ENCODE peak calls at places on chromosome 12, in five cellular contexts. Y is foreskin keratinocyte, C is cardiac muscle cell, J is neural progenitor cell, K is colonic mucosa. U is an unnamed sample.

GRCh38 chr12:114863911-114864310 is 179.9 kb upstream of the TBX3 start:
- DNase-seq in Y (no peak), C (no peak), K (no peak), J (no peak), U (no peak)

GRCh38 chr12:125216720-125217119 is 151.5 kb downstream of the AACS start:
- DNase-seq in C (no peak), J (no peak), Y (no peak), K (no peak), U (no peak)

GRCh38 chr12:22812531-22812930 is 187.6 kb downstream of the ETNK1 start:
- DNase-seq in C (no peak), K (no peak), Y (peak; percentile 26), J (no peak), U (no peak)

GRCh38 chr12:100024974-100025555 is 40.3 kb upstream of the ANKS1B start:
- DNase-seq in C (no peak), Y (peak; percentile 3), J (no peak), K (no peak), U (no peak)

GRCh38 chr12:116540617-116541152 is 18.5 kb upstream of the MAP1LC3B2 start:
- DNase-seq in Y (no peak), C (no peak), J (no peak), K (no peak), U (no peak)

GRCh38 chr12:4041191-4041885 is 168.1 kb upstream of the PARP11 start:
- DNase-seq in K (peak; percentile 32), J (no peak), C (no peak), Y (peak; percentile 79), U (no peak)

GRCh38 chr12:70733385-70733784 is 96.2 kb upstream of the PTPRB start:
- DNase-seq in C (peak; percentile 76), K (peak; percentile 41), Y (peak; percentile 63), J (peak; percentile 73), U (peak; percentile 73)

GRCh38 chr12:31965090-31965489 is 5.9 kb downstream of the RESF1 start:
- DNase-seq in K (no peak), C (no peak), J (no peak), Y (no peak), U (no peak)

GRCh38 chr12:56013482-56013881 is 7.4 kb upstream of the IKZF4 start:
- DNase-seq in C (no peak), Y (no peak), K (peak; percentile 41), J (no peak), U (no peak)

GRCh38 chr12:32895688-32896437 is 714 bp downstream of the PKP2 start:
- DNase-seq in C (no peak), Y (no peak), K (peak; percentile 76), J (peak; percentile 49), U (peak; percentile 43)

GRCh38 chr12:226401-226800 is 12.4 kb upstream of the SLC6A12 start:
- DNase-seq in C (no peak), K (no peak), Y (no peak), J (no peak), U (no peak)

GRCh38 chr12:53564941-53565340 is 57.7 kb upstream of the NPFF start:
- DNase-seq in Y (no peak), C (no peak), J (no peak), K (peak; percentile 38), U (no peak)

GRCh38 chr12:99609455-99610181 is 37.9 kb upstream of the GARIN6 start:
- DNase-seq in Y (no peak), K (no peak), C (no peak), J (no peak), U (no peak)

GRCh38 chr12:81644503-81644902 is 114.6 kb downstream of the PPFIA2 start:
- DNase-seq in J (peak; percentile 47), Y (peak; percentile 30), K (no peak), C (peak; percentile 65), U (peak; percentile 33)

GRCh38 chr12:77236066-77236465 is 170.7 kb upstream of the E2F7 start:
- DNase-seq in J (no peak), K (no peak), C (no peak), Y (no peak), U (no peak)

GRCh38 chr12:21774358-21775129 is at the start of gene KCNJ8:
- DNase-seq in Y (no peak), J (peak; percentile 81), K (no peak), C (peak; percentile 94), U (no peak)

GRCh38 chr12:3107071-3107583 is 29.9 kb downstream of the TSPAN9 start:
- DNase-seq in J (peak; percentile 46), Y (no peak), K (no peak), C (no peak), U (no peak)

GRCh38 chr12:100794441-100795192 is at the start of gene ANO4:
- DNase-seq in Y (peak; percentile 5), C (peak; percentile 24), J (peak; percentile 39), K (no peak), U (no peak)

GRCh38 chr12:42213023-42213422 is 25.0 kb downstream of the YAF2 start:
- DNase-seq in K (peak; percentile 28), Y (peak; percentile 88), C (peak; percentile 63), J (no peak), U (peak; percentile 47)

GRCh38 chr12:101804409-101804808 is 26.4 kb downstream of the GNPTAB start:
- DNase-seq in K (no peak), C (no peak), Y (no peak), J (no peak), U (no peak)

GRCh38 chr12:112855375-112855774 is 51.4 kb upstream of the OAS1 start:
- DNase-seq in C (no peak), J (peak; percentile 60), Y (no peak), K (no peak), U (peak; percentile 29)

GRCh38 chr12:114411081-114411836 is 5.3 kb upstream of the TBX5 start:
- DNase-seq in J (no peak), K (no peak), Y (no peak), C (no peak), U (no peak)

GRCh38 chr12:98701166-98701565 is 56.1 kb downstream of the APAF1 start:
- DNase-seq in J (no peak), K (no peak), Y (no peak), C (no peak), U (no peak)

GRCh38 chr12:71415336-71416231 is 24.0 kb upstream of the LGR5 start:
- DNase-seq in Y (peak; percentile 45), J (peak; percentile 82), K (peak; percentile 43), C (peak; percentile 73), U (peak; percentile 43)

GRCh38 chr12:92278378-92278828 is 132.8 kb upstream of the BTG1 start:
- DNase-seq in K (no peak), J (no peak), Y (no peak), C (no peak), U (no peak)

GRCh38 chr12:67327466-67327865 is 58.3 kb downstream of the CAND1 start:
- DNase-seq in K (no peak), Y (no peak), C (no peak), J (no peak), U (no peak)

GRCh38 chr12:96134200-96134599 is 60.0 kb upstream of the ELK3 start:
- DNase-seq in K (no peak), J (no peak), C (no peak), Y (no peak), U (no peak)

GRCh38 chr12:96131230-96131788 is 62.9 kb upstream of the ELK3 start:
- DNase-seq in J (no peak), Y (no peak), C (no peak), K (no peak), U (no peak)

GRCh38 chr12:96130396-96131059 is 63.6 kb upstream of the ELK3 start:
- DNase-seq in K (no peak), Y (no peak), C (no peak), J (no peak), U (no peak)

GRCh38 chr12:96136129-96136528 is 58.0 kb upstream of the ELK3 start:
- DNase-seq in Y (no peak), K (no peak), C (peak; percentile 3), J (no peak), U (no peak)

GRCh38 chr12:96132819-96133218 is 61.4 kb upstream of the ELK3 start:
- DNase-seq in Y (no peak), C (no peak), K (no peak), J (no peak), U (no peak)
- TF ChIP-seq CTCF in Y (peak; percentile 39), C (no peak), K (no peak), J (peak; percentile 25), U (no peak)

DNA sequence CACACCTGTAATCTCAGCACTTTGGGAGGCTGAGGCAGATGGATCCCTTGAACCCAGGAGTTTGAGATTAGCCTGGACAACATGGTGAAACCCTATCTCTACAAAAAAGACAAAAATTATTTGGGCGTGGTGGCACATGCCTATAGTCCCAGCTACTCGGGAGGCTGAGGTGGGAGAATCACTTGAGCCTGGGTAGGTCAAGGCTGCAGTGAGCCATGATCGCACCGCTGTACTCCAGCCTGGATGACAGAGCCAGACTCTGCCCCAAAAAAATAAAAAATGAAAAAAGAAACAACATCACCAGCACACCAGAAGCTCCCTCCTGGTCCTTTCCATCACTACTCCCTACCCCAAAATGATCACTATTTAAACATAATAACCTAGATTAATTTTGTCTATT is 2.6 kb downstream of the VEZT start:
- DNase-seq in K (no peak), Y (no peak), C (no peak), J (no peak), U (no peak)
- H3K27ac ChIP-seq in K (no peak overlapping the region), Y (peak overlapping the region; percentile 92), C (peak overlapping the region; percentile 91), J (no peak overlapping the region), U (peak overlapping the region; percentile 43)

GRCh38 chr12:48972213-48973021 is 882 bp upstream of the WNT10B start:
- DNase-seq in K (no peak), Y (no peak), J (no peak), C (no peak), U (no peak)

GRCh38 chr12:48973992-48974673 is 2.6 kb upstream of the WNT10B start:
- DNase-seq in C (peak; percentile 77), Y (no peak), K (peak; percentile 62), J (peak; percentile 79), U (no peak)

GRCh38 chr12:48970702-48971334 is 717 bp downstream of the WNT10B start:
- DNase-seq in Y (no peak), C (no peak), K (no peak), J (no peak), U (no peak)

GRCh38 chr12:48973084-48973483 is 1.5 kb upstream of the WNT10B start:
- DNase-seq in Y (no peak), C (no peak), J (no peak), K (no peak), U (no peak)

DNA sequence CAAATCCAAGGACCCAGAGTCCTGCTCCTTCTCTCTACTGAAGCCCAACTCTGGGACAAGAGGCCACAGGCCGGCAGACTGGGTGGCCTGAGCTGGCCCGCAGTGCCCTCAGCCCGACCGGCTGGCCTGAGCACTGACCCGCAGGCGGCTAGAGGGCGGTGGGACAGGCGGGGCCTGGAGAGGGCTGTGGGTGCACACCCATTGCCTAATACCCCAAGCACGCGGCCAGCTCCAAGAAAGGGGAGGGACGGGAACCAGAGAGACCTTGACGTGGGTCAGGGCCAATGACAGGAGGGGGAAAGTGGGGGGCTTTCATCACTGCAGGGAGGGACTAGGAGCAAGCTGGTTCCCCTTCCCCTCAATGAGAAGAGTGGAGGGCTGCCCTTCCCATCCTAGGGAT is 2.0 kb upstream of the WNT10B start:
- DNase-seq in C (no peak), J (peak; percentile 48), K (no peak), Y (no peak), U (no peak)
- TF ChIP-seq CTCF in C (no peak), J (no peak), K (no peak), Y (no peak), U (no peak)

DNA sequence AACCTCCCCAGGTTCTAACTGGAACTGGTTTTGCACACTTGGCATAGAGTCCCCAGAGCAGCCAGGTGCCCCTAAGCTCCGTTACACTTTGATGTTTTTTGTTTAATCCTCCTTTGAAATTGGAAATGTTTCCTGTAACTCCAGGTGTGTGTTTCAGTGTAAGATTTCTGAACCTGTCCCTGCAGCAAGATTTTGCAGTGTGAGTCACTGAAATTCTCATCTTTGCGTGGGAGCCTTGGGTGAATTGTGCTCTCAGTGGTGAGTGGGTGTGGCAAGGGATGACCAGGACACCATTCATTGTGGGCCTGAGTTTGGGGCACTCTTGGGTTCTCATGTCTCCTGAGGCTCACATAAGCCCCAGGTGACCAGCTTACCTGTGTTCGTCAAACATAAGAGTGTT is 18.3 kb downstream of the CD9 start:
- DNase-seq in Y (peak; percentile 86), K (no peak), J (no peak), C (no peak), U (no peak)
- H3K27ac ChIP-seq in Y (peak overlapping the region; percentile 97), K (no peak overlapping the region), J (no peak overlapping the region), C (no peak overlapping the region), U (peak overlapping the region; percentile 98)

U was measured in RWPE1.